ENCODE peak calls at places on chromosomes 6 and 20, in nine cellular contexts. One of them, this sample, is unnamed.

GRCh38 chr6:153129873-153130514 is 1.1 kb downstream of the RGS17 start:
- DNase-seq in RWPE2: no peak
- DNase-seq in T-helper 1 cell: no peak
- DNase-seq in hypothalamus: peak
- DNase-seq in KG1: no peak
- DNase-seq in NCI-H2171 treated with DMSO at 0.1 percent for 48 hours: no peak
- DNase-seq in EL: peak
- DNase-seq in activated CD4-positive, alpha-beta T cell treated with anti-CD3 and anti-CD28 coated beads, Interleukin-2, amount 50 U/mL, for 1 hour: no peak
- DNase-seq in PC-3: no peak
- DNase-seq in this sample: peak

GRCh38 chr20:31593221-31594001 is 11.7 kb upstream of the ID1 start:
- DNase-seq in RWPE2: peak
- DNase-seq in T-helper 1 cell: no peak
- DNase-seq in hypothalamus: no peak
- DNase-seq in KG1: no peak
- DNase-seq in NCI-H2171 treated with DMSO at 0.1 percent for 48 hours: no peak
- DNase-seq in EL: peak
- DNase-seq in activated CD4-positive, alpha-beta T cell treated with anti-CD3 and anti-CD28 coated beads, Interleukin-2, amount 50 U/mL, for 1 hour: no peak
- DNase-seq in PC-3: peak
- DNase-seq in this sample: no peak

GRCh38 chr20:63118303-63118670 is 97.6 kb downstream of the YTHDF1 start:
- DNase-seq in RWPE2: peak
- DNase-seq in T-helper 1 cell: no peak
- DNase-seq in hypothalamus: no peak
- DNase-seq in KG1: no peak
- DNase-seq in NCI-H2171 treated with DMSO at 0.1 percent for 48 hours: no peak
- DNase-seq in EL: no peak
- DNase-seq in activated CD4-positive, alpha-beta T cell treated with anti-CD3 and anti-CD28 coated beads, Interleukin-2, amount 50 U/mL, for 1 hour: no peak
- DNase-seq in PC-3: no peak
- DNase-seq in this sample: no peak

GRCh38 chr6:15264902-15265761 is 19.3 kb downstream of the JARID2 start:
- DNase-seq in RWPE2: no peak
- DNase-seq in T-helper 1 cell: no peak
- DNase-seq in hypothalamus: peak
- DNase-seq in KG1: no peak
- DNase-seq in NCI-H2171 treated with DMSO at 0.1 percent for 48 hours: no peak
- DNase-seq in EL: peak
- DNase-seq in activated CD4-positive, alpha-beta T cell treated with anti-CD3 and anti-CD28 coated beads, Interleukin-2, amount 50 U/mL, for 1 hour: no peak
- DNase-seq in PC-3: no peak
- DNase-seq in this sample: no peak

GRCh38 chr20:36852187-36852586 is 23.8 kb upstream of the TLDC2 start:
- DNase-seq in RWPE2: no peak
- DNase-seq in T-helper 1 cell: no peak
- DNase-seq in hypothalamus: peak
- DNase-seq in KG1: no peak
- DNase-seq in NCI-H2171 treated with DMSO at 0.1 percent for 48 hours: no peak
- DNase-seq in EL: no peak
- DNase-seq in activated CD4-positive, alpha-beta T cell treated with anti-CD3 and anti-CD28 coated beads, Interleukin-2, amount 50 U/mL, for 1 hour: no peak
- DNase-seq in PC-3: no peak
- DNase-seq in this sample: peak

GRCh38 chr6:118787746-118788419 is 106.1 kb upstream of the ASF1A start:
- DNase-seq in RWPE2: no peak
- DNase-seq in T-helper 1 cell: no peak
- DNase-seq in hypothalamus: no peak
- DNase-seq in KG1: no peak
- DNase-seq in NCI-H2171 treated with DMSO at 0.1 percent for 48 hours: peak
- DNase-seq in EL: peak
- DNase-seq in activated CD4-positive, alpha-beta T cell treated with anti-CD3 and anti-CD28 coated beads, Interleukin-2, amount 50 U/mL, for 1 hour: no peak
- DNase-seq in PC-3: no peak
- DNase-seq in this sample: no peak

GRCh38 chr20:38875170-38875993 is 50.8 kb upstream of the FAM83D start:
- DNase-seq in RWPE2: peak
- DNase-seq in T-helper 1 cell: peak
- DNase-seq in hypothalamus: no peak
- DNase-seq in KG1: peak
- DNase-seq in NCI-H2171 treated with DMSO at 0.1 percent for 48 hours: peak
- DNase-seq in EL: no peak
- DNase-seq in activated CD4-positive, alpha-beta T cell treated with anti-CD3 and anti-CD28 coated beads, Interleukin-2, amount 50 U/mL, for 1 hour: peak
- DNase-seq in PC-3: no peak
- DNase-seq in this sample: no peak

GRCh38 chr6:97669191-97669651 is 386.2 kb upstream of the MMS22L start:
- DNase-seq in RWPE2: no peak
- DNase-seq in T-helper 1 cell: no peak
- DNase-seq in hypothalamus: peak
- DNase-seq in KG1: no peak
- DNase-seq in NCI-H2171 treated with DMSO at 0.1 percent for 48 hours: peak
- DNase-seq in EL: peak
- DNase-seq in activated CD4-positive, alpha-beta T cell treated with anti-CD3 and anti-CD28 coated beads, Interleukin-2, amount 50 U/mL, for 1 hour: no peak
- DNase-seq in PC-3: no peak
- DNase-seq in this sample: peak

GRCh38 chr20:37328149-37328945 is 17.6 kb upstream of the SRC start:
- DNase-seq in RWPE2: peak
- DNase-seq in T-helper 1 cell: no peak
- DNase-seq in hypothalamus: no peak
- DNase-seq in KG1: no peak
- DNase-seq in NCI-H2171 treated with DMSO at 0.1 percent for 48 hours: no peak
- DNase-seq in EL: no peak
- DNase-seq in activated CD4-positive, alpha-beta T cell treated with anti-CD3 and anti-CD28 coated beads, Interleukin-2, amount 50 U/mL, for 1 hour: no peak
- DNase-seq in PC-3: no peak
- DNase-seq in this sample: no peak

GRCh38 chr20:60049601-60050000 is 91.4 kb downstream of the CDH26 start:
- DNase-seq in RWPE2: peak
- DNase-seq in T-helper 1 cell: no peak
- DNase-seq in hypothalamus: no peak
- DNase-seq in KG1: no peak
- DNase-seq in NCI-H2171 treated with DMSO at 0.1 percent for 48 hours: no peak
- DNase-seq in EL: no peak
- DNase-seq in activated CD4-positive, alpha-beta T cell treated with anti-CD3 and anti-CD28 coated beads, Interleukin-2, amount 50 U/mL, for 1 hour: no peak
- DNase-seq in PC-3: peak
- DNase-seq in this sample: no peak